ENCODE peak calls at places on chromosomes 6 and 20, in eight cellular contexts. L, U, H, D, W, E, N and F are unnamed samples.

GRCh38 chr6:116450185-116450710 is 10.9 kb upstream of the CALHM6 start:
- DNase-seq in W (no peak), L (no peak), U (no peak), D (no peak), H (no peak), E (no peak), N (no peak), F (no peak)

GRCh38 chr6:41878961-41879405 is 16.2 kb downstream of the USP49 start:
- DNase-seq in U (peak; percentile 35), N (no peak), H (peak; percentile 49), D (no peak), W (no peak), E (no peak), L (no peak), F (no peak)

GRCh38 chr6:112296122-112296521 is 41.8 kb upstream of the LAMA4 start:
- DNase-seq in E (peak; percentile 11), W (no peak), N (peak; percentile 3), L (no peak), D (no peak), U (peak; percentile 59), H (peak; percentile 38), F (peak; percentile 33)

GRCh38 chr6:132161283-132161682 is 210.1 kb upstream of the CCN2 start:
- DNase-seq in E (peak; percentile 12), L (no peak), D (no peak), N (peak; percentile 11), U (peak; percentile 81), W (no peak), H (peak; percentile 7), F (no peak)

GRCh38 chr6:117544725-117545124 is 57.6 kb downstream of the GOPC start:
- DNase-seq in H (no peak), W (no peak), N (no peak), E (no peak), D (no peak), L (no peak), U (no peak), F (no peak)

GRCh38 chr6:148240866-148241477 is 101.7 kb upstream of the SASH1 start:
- DNase-seq in U (peak; percentile 36), D (no peak), L (no peak), H (no peak), N (no peak), E (no peak), W (no peak), F (no peak)

GRCh38 chr6:106512048-106512957 is 117.0 kb downstream of the RTN4IP1 start:
- DNase-seq in E (no peak), W (peak; percentile 27), N (no peak), H (peak; percentile 43), L (no peak), U (peak; percentile 35), D (peak; percentile 65), F (peak; percentile 72)

GRCh38 chr6:54133186-54133585 is 21.9 kb downstream of the MLIP start:
- DNase-seq in U (no peak), E (no peak), W (no peak), L (no peak), H (no peak), D (no peak), N (no peak), F (no peak)

GRCh38 chr20:21435576-21435975 is 38.2 kb upstream of the NKX2-4 start:
- DNase-seq in D (no peak), N (no peak), H (no peak), L (no peak), U (no peak), E (no peak), W (no peak), F (no peak)

GRCh38 chr6:23659125-23659524 is 466.9 kb upstream of the NRSN1 start:
- DNase-seq in N (peak; percentile 59), W (peak; percentile 26), E (no peak), L (no peak), D (no peak), U (peak; percentile 28), H (no peak), F (peak; percentile 72)